ENCODE peak calls at places on chromosomes 12 and 14, in nine cellular contexts. H is OCI-LY7; K is sciatic nerve; P is uterus; A is WERI-Rb-1; G is thoracic aorta; V is GM12891; C is CD8-positive, alpha-beta T cell; M is AG09319. T is an unnamed sample.

GRCh38 chr12:121579981-121580868 is 598 bp downstream of the KDM2B start:
- DNase-seq in M (no peak), A (peak), C (peak), H (peak), P (peak), V (peak), G (no peak), K (peak), T (peak)

GRCh38 chr14:100592461-100592871 is 5.2 kb upstream of the BEGAIN start:
- DNase-seq in M (no peak), C (no peak), K (peak), H (no peak), P (no peak), V (no peak), A (no peak), G (no peak), T (no peak)

GRCh38 chr14:68621400-68622365 is 171.2 kb downstream of the ZFP36L1 start:
- DNase-seq in P (no peak), H (no peak), G (no peak), M (peak), K (no peak), C (no peak), V (no peak), A (peak), T (peak)

GRCh38 chr12:116153096-116153495 is 124.4 kb downstream of the MED13L start:
- DNase-seq in C (no peak), V (no peak), P (no peak), K (no peak), H (no peak), A (no peak), M (no peak), G (no peak), T (no peak)

GRCh38 chr12:65791400-65791799 is 32.9 kb upstream of the HMGA2 start:
- DNase-seq in P (no peak), C (no peak), G (no peak), M (no peak), H (no peak), V (no peak), A (no peak), K (no peak), T (no peak)

GRCh38 chr12:52604859-52605258 is 3.6 kb upstream of the KRT72 start:
- DNase-seq in P (no peak), V (no peak), M (no peak), G (no peak), C (peak), H (no peak), K (no peak), A (no peak), T (no peak)

GRCh38 chr12:114476159-114476558 is 70.2 kb upstream of the TBX5 start:
- DNase-seq in H (no peak), G (no peak), C (no peak), A (no peak), M (no peak), K (no peak), P (no peak), V (no peak), T (peak)

GRCh38 chr14:101363261-101363555 is 198.1 kb upstream of the DIO3 start:
- DNase-seq in A (no peak), H (peak), C (no peak), V (no peak), G (no peak), P (no peak), K (no peak), M (no peak), T (no peak)

GRCh38 chr12:113325938-113326337 is 9.0 kb downstream of the SLC8B1 start:
- DNase-seq in K (no peak), P (peak), C (no peak), A (no peak), H (no peak), V (no peak), M (peak), G (no peak), T (peak)

GRCh38 chr14:29789475-29789874 is 138.2 kb downstream of the PRKD1 start:
- DNase-seq in K (no peak), G (no peak), V (no peak), H (no peak), C (no peak), P (no peak), A (no peak), M (no peak), T (no peak)

GRCh38 chr14:89537911-89538310 is 120.9 kb upstream of the FOXN3 start:
- DNase-seq in M (no peak), G (no peak), V (no peak), A (no peak), K (no peak), P (no peak), H (no peak), C (no peak), T (no peak)

GRCh38 chr12:132524405-132524804 is 34.5 kb downstream of the FBRSL1 start:
- DNase-seq in P (no peak), A (no peak), C (no peak), M (no peak), K (no peak), V (no peak), G (no peak), H (no peak), T (no peak)

GRCh38 chr14:96135285-96135684 is 69.4 kb upstream of the BDKRB2 start:
- DNase-seq in C (no peak), K (no peak), M (no peak), H (no peak), P (no peak), A (no peak), G (no peak), V (no peak), T (no peak)

GRCh38 chr12:21677622-21678277 is 20.1 kb upstream of the LDHB start:
- DNase-seq in V (no peak), K (no peak), M (no peak), C (peak), H (no peak), A (no peak), G (no peak), P (no peak), T (peak)

GRCh38 chr12:124294686-124295315 is at the start of gene RFLNA:
- DNase-seq in H (no peak), C (no peak), K (no peak), G (no peak), M (no peak), A (peak), P (no peak), V (no peak), T (no peak)

GRCh38 chr12:121167232-121167820 is 34.6 kb downstream of the P2RX7 start:
- DNase-seq in K (no peak), M (no peak), V (no peak), A (no peak), H (no peak), G (no peak), C (no peak), P (no peak), T (no peak)

GRCh38 chr14:37526992-37527391 is 68.1 kb downstream of the FOXA1 start:
- DNase-seq in C (no peak), H (no peak), A (no peak), G (no peak), V (no peak), M (no peak), P (no peak), K (no peak), T (no peak)

GRCh38 chr12:128823216-128823915 is 392 bp downstream of the SLC15A4 start:
- DNase-seq in G (no peak), V (no peak), H (no peak), C (peak), A (peak), M (no peak), P (no peak), K (no peak), T (no peak)

GRCh38 chr14:49578141-49578540 is 8.0 kb downstream of the RPS29 start:
- DNase-seq in P (no peak), K (no peak), V (no peak), A (no peak), H (no peak), M (no peak), G (no peak), C (no peak), T (no peak)

GRCh38 chr14:79809849-79810612 is 401.3 kb downstream of the DIO2 start:
- DNase-seq in C (no peak), P (no peak), A (peak), H (peak), V (no peak), K (no peak), G (no peak), M (no peak), T (no peak)

GRCh38 chr14:84421611-84422010 is 1108.3 kb upstream of the FLRT2 start:
- DNase-seq in C (no peak), A (no peak), K (no peak), H (no peak), M (no peak), V (no peak), P (no peak), G (no peak), T (no peak)

GRCh38 chr12:53174881-53175491 is 5.5 kb upstream of the ZNF740 start:
- DNase-seq in M (no peak), K (no peak), A (no peak), V (no peak), H (peak), G (no peak), P (peak), C (no peak), T (peak)

GRCh38 chr14:100159107-100159864 is at the start of gene DEGS2:
- DNase-seq in C (peak), K (no peak), G (no peak), M (no peak), A (peak), P (no peak), H (peak), V (peak), T (no peak)

GRCh38 chr12:14424545-14424944 is 59.1 kb downstream of the ATF7IP start:
- DNase-seq in H (no peak), V (no peak), P (no peak), A (no peak), K (no peak), M (no peak), C (no peak), G (no peak), T (no peak)

GRCh38 chr14:100375273-100375962 is 52.3 kb downstream of the SLC25A47 start:
- DNase-seq in K (peak), G (peak), M (peak), H (peak), C (no peak), P (peak), V (peak), A (no peak), T (peak)

GRCh38 chr12:4472045-4472444 is 26.4 kb upstream of the FGF6 start:
- DNase-seq in P (no peak), A (no peak), M (no peak), C (no peak), G (no peak), K (no peak), V (no peak), H (no peak), T (no peak)

GRCh38 chr14:73824536-73824935 is 27.1 kb upstream of the PTGR2 start:
- DNase-seq in A (no peak), H (no peak), K (no peak), G (no peak), C (no peak), P (no peak), V (no peak), M (no peak), T (no peak)

GRCh38 chr12:118035194-118036041 is 18.9 kb downstream of the RFC5 start:
- DNase-seq in A (peak), V (peak), K (no peak), M (no peak), H (no peak), G (no peak), C (no peak), P (no peak), T (no peak)

GRCh38 chr12:62632521-62632920 is 165.9 kb downstream of the MON2 start:
- DNase-seq in C (no peak), P (peak), G (no peak), M (peak), K (peak), V (peak), A (peak), H (no peak), T (peak)

GRCh38 chr12:28552472-28553061 is 362.3 kb downstream of the CCDC91 start:
- DNase-seq in K (no peak), M (no peak), C (no peak), G (no peak), V (no peak), A (no peak), H (no peak), P (no peak), T (no peak)

GRCh38 chr14:68695326-68695768 is 97.5 kb downstream of the ZFP36L1 start:
- DNase-seq in P (peak), K (peak), H (no peak), V (peak), M (peak), C (no peak), G (peak), A (no peak), T (peak)

GRCh38 chr14:100304825-100305445 is 1.3 kb downstream of the SLC25A29 start:
- DNase-seq in C (peak), H (no peak), M (no peak), P (peak), K (peak), A (peak), G (no peak), V (no peak), T (no peak)

GRCh38 chr14:81330619-81331122 is 69.5 kb downstream of the STON2 start:
- DNase-seq in P (no peak), H (no peak), C (no peak), G (no peak), M (no peak), V (no peak), K (no peak), A (no peak), T (no peak)

GRCh38 chr12:90504806-90505205 is 450.2 kb downstream of the CCER1 start:
- DNase-seq in G (no peak), H (no peak), M (no peak), K (no peak), V (no peak), C (no peak), A (no peak), P (no peak), T (no peak)

GRCh38 chr12:45010051-45010450 is 40.8 kb downstream of the DBX2 start:
- DNase-seq in V (no peak), C (no peak), H (no peak), M (no peak), A (no peak), G (no peak), K (no peak), P (no peak), T (no peak)

GRCh38 chr12:12582193-12582881 is 19.7 kb upstream of the DUSP16 start:
- DNase-seq in M (no peak), C (no peak), V (no peak), K (no peak), H (no peak), A (no peak), G (no peak), P (no peak), T (no peak)

GRCh38 chr14:60061371-60061770 is 30.4 kb upstream of the PCNX4 start:
- DNase-seq in K (no peak), P (no peak), V (no peak), H (no peak), M (no peak), G (no peak), C (no peak), A (no peak), T (no peak)

GRCh38 chr14:40133484-40133883 is 701.3 kb upstream of the FBXO33 start:
- DNase-seq in M (no peak), P (no peak), K (no peak), H (no peak), A (no peak), G (no peak), C (no peak), V (no peak), T (no peak)

GRCh38 chr12:104698871-104699270 is 242.1 kb downstream of the CHST11 start:
- DNase-seq in V (no peak), K (no peak), H (no peak), A (no peak), G (no peak), M (no peak), C (no peak), P (no peak), T (peak)

GRCh38 chr14:50060871-50061663 is 55.3 kb downstream of the VCPKMT start:
- DNase-seq in K (peak), H (peak), A (peak), M (peak), G (peak), P (peak), C (peak), V (no peak), T (peak)